ENCODE peak calls at places on chromosomes 3 and 15, in four cellular contexts. N is AG04450, D is colonic mucosa, W is BE2C. V is an unnamed sample.

GRCh38 chr15:83477791-83478537 is 30.8 kb downstream of the SH3GL3 start:
- DNase-seq in N (no peak), D (no peak), W (no peak), V (no peak)

GRCh38 chr15:90364251-90364650 is 12.2 kb downstream of the ZNF774 start:
- DNase-seq in N (no peak), D (no peak), W (no peak), V (peak; percentile 91)

GRCh38 chr3:181210275-181210674 is 220.7 kb upstream of the DNAJC19 start:
- DNase-seq in N (no peak), D (no peak), W (no peak), V (peak; percentile 23)

GRCh38 chr3:131361464-131362421 is 19.8 kb upstream of the NUDT16 start:
- DNase-seq in N (no peak), D (peak; percentile 96), W (no peak), V (peak; percentile 81)

GRCh38 chr3:36876181-36876936 is 68.5 kb downstream of the TRANK1 start:
- DNase-seq in N (no peak), D (no peak), W (no peak), V (no peak)

GRCh38 chr3:171898192-171898591 is 55.0 kb downstream of the TMEM212 start:
- DNase-seq in N (no peak), D (no peak), W (no peak), V (no peak)

GRCh38 chr15:28954466-28955159 is 68.8 kb downstream of the APBA2 start:
- DNase-seq in N (no peak), D (no peak), W (peak; percentile 43), V (no peak)

GRCh38 chr3:16186081-16186480 is 11.6 kb downstream of the GALNT15 start:
- DNase-seq in N (no peak), D (no peak), W (no peak), V (no peak)

GRCh38 chr3:53219897-53220483 is 35.8 kb downstream of the TKT start:
- DNase-seq in N (peak; percentile 41), D (peak; percentile 89), W (peak; percentile 82), V (peak; percentile 72)

GRCh38 chr3:197428117-197428761 is 127.5 kb downstream of the BDH1 start:
- DNase-seq in N (no peak), D (peak; percentile 85), W (peak; percentile 86), V (peak; percentile 69)

GRCh38 chr15:95664435-95664834 is 666.1 kb upstream of the NR2F2 start:
- DNase-seq in N (no peak), D (no peak), W (no peak), V (no peak)

GRCh38 chr15:36832792-36833191 is 253.4 kb downstream of the CDIN1 start:
- DNase-seq in N (no peak), D (no peak), W (no peak), V (no peak)

GRCh38 chr15:37134699-37135131 is 34.4 kb upstream of the MEIS2 start:
- DNase-seq in N (no peak), D (no peak), W (peak; percentile 33), V (peak; percentile 47)

GRCh38 chr3:53703630-53704362 is 142.4 kb downstream of the CHDH start:
- DNase-seq in N (no peak), D (no peak), W (no peak), V (no peak)

GRCh38 chr15:75107905-75108838 is 84.8 kb downstream of the PPCDC start:
- DNase-seq in N (no peak), D (peak; percentile 33), W (no peak), V (peak; percentile 93)
- H3K27me3 ChIP-seq in N (peaks cover 4% of the 10 kb centered on the region), D (no peaks in the 10 kb centered on the region), W (no peaks in the 10 kb centered on the region), V (peaks cover 5% of the 10 kb centered on the region)

GRCh38 chr15:27077790-27078189 is 106.8 kb downstream of the GABRG3 start:
- DNase-seq in N (no peak), D (no peak), W (peak; percentile 38), V (no peak)
- TF ChIP-seq CTCF in N (no peak), D (no peak), W (peak; percentile 48), V (no peak)

GRCh38 chr3:40972350-40972749 is 227.0 kb upstream of the CTNNB1 start:
- DNase-seq in N (no peak), D (no peak), W (no peak), V (peak; percentile 66)
- H3K4me3 ChIP-seq in N (no peak overlapping the region), D (no peak overlapping the region), W (no peak overlapping the region), V (no peak overlapping the region)

DNA sequence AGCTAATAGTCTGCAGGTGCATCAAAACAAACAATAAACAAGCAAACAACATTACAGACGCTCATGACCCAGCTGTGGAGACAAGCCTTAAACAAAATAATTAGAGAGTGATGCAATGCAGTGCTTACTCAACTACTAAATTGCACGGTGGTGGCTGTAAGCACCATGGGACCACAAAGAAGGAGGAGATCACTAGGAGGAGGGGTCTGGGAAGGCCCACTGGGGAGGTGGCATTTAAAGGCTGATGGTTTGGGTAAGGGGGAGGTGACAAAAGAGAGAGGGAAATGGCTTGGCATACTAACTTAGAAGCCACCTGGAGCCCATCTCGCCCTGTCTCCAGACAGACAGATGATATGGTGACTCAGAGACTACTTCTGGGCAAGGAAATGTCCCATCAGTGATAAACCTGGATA is 516.7 kb downstream of the FOXP1 start:
- DNase-seq in N (no peak), D (no peak), W (no peak), V (peak; percentile 78)
- H3K27me3 ChIP-seq in N (no peaks in the 10 kb centered on the region), D (no peaks in the 10 kb centered on the region), W (no peaks in the 10 kb centered on the region), V (no peaks in the 10 kb centered on the region)

DNA sequence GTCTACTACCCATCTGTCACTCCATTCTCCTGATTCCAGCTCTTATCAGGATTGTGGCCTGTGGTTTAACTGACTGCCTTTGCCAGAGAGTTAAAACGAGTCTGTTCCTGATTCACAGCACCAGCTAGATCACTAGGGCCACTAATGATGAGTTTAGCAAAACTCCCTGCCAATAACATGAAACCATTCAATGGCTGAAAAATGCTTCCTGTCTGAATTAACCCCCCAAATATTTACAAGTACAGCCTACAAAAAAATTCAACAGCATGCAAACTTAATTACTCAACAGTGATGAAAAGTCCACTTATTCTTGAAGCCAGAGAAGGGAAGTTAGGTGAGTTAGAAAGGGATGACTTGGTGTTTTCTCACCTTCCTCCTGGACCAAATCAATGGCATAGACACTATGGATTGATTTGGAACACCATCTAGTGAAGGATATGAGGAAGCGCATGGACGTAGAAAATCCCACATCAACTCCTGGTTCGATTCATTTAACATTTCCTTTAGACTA is 141.4 kb downstream of the TGFBR2 start:
- DNase-seq in N (no peak), D (no peak), W (no peak), V (peak; percentile 80)
- TF ChIP-seq CTCF in N (peak; percentile 76), D (peak; percentile 35), W (peak; percentile 56), V (peak; percentile 51)

DNA sequence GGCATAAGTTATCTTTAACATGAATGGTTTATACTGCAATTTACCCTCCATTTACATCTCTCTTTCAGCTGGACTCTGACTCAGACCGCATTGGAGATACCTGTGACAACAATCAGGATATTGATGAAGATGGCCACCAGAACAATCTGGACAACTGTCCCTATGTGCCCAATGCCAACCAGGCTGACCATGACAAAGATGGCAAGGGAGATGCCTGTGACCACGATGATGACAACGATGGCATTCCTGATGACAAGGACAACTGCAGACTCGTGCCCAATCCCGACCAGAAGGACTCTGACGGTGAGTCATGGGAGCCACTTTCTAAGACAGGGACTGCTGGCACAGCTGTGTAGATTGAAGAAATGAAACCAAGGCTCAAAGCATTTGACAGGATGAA is 11.6 kb downstream of the THBS1 start:
- DNase-seq in N (no peak), D (no peak), W (no peak), V (peak; percentile 29)
- H3K4me3 ChIP-seq in N (peak overlapping the region; percentile 2), D (no peak overlapping the region), W (no peak overlapping the region), V (no peak overlapping the region)